ENCODE peak calls at places on chromosome 15, in six cellular contexts. One of them, this sample, is unnamed.

GRCh38 chr15:68957686-68958085 is 27.4 kb downstream of the SPESP1 start:
- DNase-seq in activated CD8-positive, alpha-beta memory T cell treated with anti-CD3 and anti-CD28 coated beads for 24 hours: no peak
- DNase-seq in amygdala: no peak
- DNase-seq in stimulated activated CD8-positive, alpha-beta memory T cell treated with anti-CD3 and anti-CD28 coated beads, Interleukin-7, amount 100 ng/mL, for 1 hour: no peak
- DNase-seq in amniotic stem cell: no peak
- DNase-seq in activated naive CD4-positive, alpha-beta T cell: no peak
- DNase-seq in this sample: no peak

GRCh38 chr15:31004220-31004733 is 12.8 kb upstream of the MTMR10 start:
- DNase-seq in activated naive CD4-positive, alpha-beta T cell: no peak
- DNase-seq in amygdala: no peak
- DNase-seq in activated CD8-positive, alpha-beta memory T cell treated with anti-CD3 and anti-CD28 coated beads for 24 hours: no peak
- DNase-seq in amniotic stem cell: no peak
- DNase-seq in stimulated activated CD8-positive, alpha-beta memory T cell treated with anti-CD3 and anti-CD28 coated beads, Interleukin-7, amount 100 ng/mL, for 1 hour: no peak
- DNase-seq in this sample: no peak

GRCh38 chr15:77634266-77634962 is 1.7 kb upstream of the LINGO1 start:
- DNase-seq in activated CD8-positive, alpha-beta memory T cell treated with anti-CD3 and anti-CD28 coated beads for 24 hours: peak; percentile 84
- DNase-seq in amygdala: no peak
- DNase-seq in stimulated activated CD8-positive, alpha-beta memory T cell treated with anti-CD3 and anti-CD28 coated beads, Interleukin-7, amount 100 ng/mL, for 1 hour: no peak
- DNase-seq in activated naive CD4-positive, alpha-beta T cell: peak; percentile 18
- DNase-seq in amniotic stem cell: no peak
- DNase-seq in this sample: no peak

GRCh38 chr15:23069496-23070166 is 30.3 kb upstream of the TUBGCP5 start:
- DNase-seq in activated CD8-positive, alpha-beta memory T cell treated with anti-CD3 and anti-CD28 coated beads for 24 hours: no peak
- DNase-seq in amniotic stem cell: no peak
- DNase-seq in activated naive CD4-positive, alpha-beta T cell: no peak
- DNase-seq in stimulated activated CD8-positive, alpha-beta memory T cell treated with anti-CD3 and anti-CD28 coated beads, Interleukin-7, amount 100 ng/mL, for 1 hour: no peak
- DNase-seq in amygdala: no peak
- DNase-seq in this sample: no peak

GRCh38 chr15:80906159-80906775 is 83.4 kb downstream of the MESD start:
- DNase-seq in activated CD8-positive, alpha-beta memory T cell treated with anti-CD3 and anti-CD28 coated beads for 24 hours: no peak
- DNase-seq in activated naive CD4-positive, alpha-beta T cell: no peak
- DNase-seq in amygdala: no peak
- DNase-seq in stimulated activated CD8-positive, alpha-beta memory T cell treated with anti-CD3 and anti-CD28 coated beads, Interleukin-7, amount 100 ng/mL, for 1 hour: no peak
- DNase-seq in amniotic stem cell: no peak
- DNase-seq in this sample: no peak

GRCh38 chr15:77870195-77871065 is 207.1 kb downstream of the TBC1D2B start:
- DNase-seq in stimulated activated CD8-positive, alpha-beta memory T cell treated with anti-CD3 and anti-CD28 coated beads, Interleukin-7, amount 100 ng/mL, for 1 hour: no peak
- DNase-seq in amniotic stem cell: no peak
- DNase-seq in amygdala: no peak
- DNase-seq in activated naive CD4-positive, alpha-beta T cell: no peak
- DNase-seq in activated CD8-positive, alpha-beta memory T cell treated with anti-CD3 and anti-CD28 coated beads for 24 hours: peak; percentile 72
- DNase-seq in this sample: peak; percentile 95

GRCh38 chr15:50765202-50765967 is at the start of gene SPPL2A:
- DNase-seq in activated CD8-positive, alpha-beta memory T cell treated with anti-CD3 and anti-CD28 coated beads for 24 hours: peak; percentile 93
- DNase-seq in stimulated activated CD8-positive, alpha-beta memory T cell treated with anti-CD3 and anti-CD28 coated beads, Interleukin-7, amount 100 ng/mL, for 1 hour: peak; percentile 58
- DNase-seq in activated naive CD4-positive, alpha-beta T cell: peak; percentile 65
- DNase-seq in amygdala: peak; percentile 40
- DNase-seq in amniotic stem cell: peak; percentile 59
- DNase-seq in this sample: peak; percentile 95

GRCh38 chr15:85718271-85718971 is 76.3 kb downstream of the KLHL25 start:
- DNase-seq in amygdala: no peak
- DNase-seq in amniotic stem cell: no peak
- DNase-seq in activated CD8-positive, alpha-beta memory T cell treated with anti-CD3 and anti-CD28 coated beads for 24 hours: no peak
- DNase-seq in activated naive CD4-positive, alpha-beta T cell: no peak
- DNase-seq in stimulated activated CD8-positive, alpha-beta memory T cell treated with anti-CD3 and anti-CD28 coated beads, Interleukin-7, amount 100 ng/mL, for 1 hour: no peak
- DNase-seq in this sample: no peak

GRCh38 chr15:63186065-63186464 is 3.3 kb upstream of the RAB8B start:
- DNase-seq in amniotic stem cell: peak; percentile 69
- DNase-seq in stimulated activated CD8-positive, alpha-beta memory T cell treated with anti-CD3 and anti-CD28 coated beads, Interleukin-7, amount 100 ng/mL, for 1 hour: no peak
- DNase-seq in amygdala: no peak
- DNase-seq in activated CD8-positive, alpha-beta memory T cell treated with anti-CD3 and anti-CD28 coated beads for 24 hours: no peak
- DNase-seq in activated naive CD4-positive, alpha-beta T cell: no peak
- DNase-seq in this sample: no peak

GRCh38 chr15:89972085-89972484 is 29.0 kb upstream of the ZNF710 start:
- DNase-seq in stimulated activated CD8-positive, alpha-beta memory T cell treated with anti-CD3 and anti-CD28 coated beads, Interleukin-7, amount 100 ng/mL, for 1 hour: no peak
- DNase-seq in activated CD8-positive, alpha-beta memory T cell treated with anti-CD3 and anti-CD28 coated beads for 24 hours: no peak
- DNase-seq in activated naive CD4-positive, alpha-beta T cell: no peak
- DNase-seq in amniotic stem cell: no peak
- DNase-seq in amygdala: no peak
- DNase-seq in this sample: no peak

GRCh38 chr15:66912001-66912400 is 153.4 kb upstream of the SMAD3 start:
- DNase-seq in activated naive CD4-positive, alpha-beta T cell: peak; percentile 4
- DNase-seq in amygdala: no peak
- DNase-seq in stimulated activated CD8-positive, alpha-beta memory T cell treated with anti-CD3 and anti-CD28 coated beads, Interleukin-7, amount 100 ng/mL, for 1 hour: no peak
- DNase-seq in activated CD8-positive, alpha-beta memory T cell treated with anti-CD3 and anti-CD28 coated beads for 24 hours: no peak
- DNase-seq in amniotic stem cell: no peak
- DNase-seq in this sample: no peak

GRCh38 chr15:34679326-34679725 is 75.5 kb downstream of the GJD2 start:
- DNase-seq in amniotic stem cell: no peak
- DNase-seq in activated CD8-positive, alpha-beta memory T cell treated with anti-CD3 and anti-CD28 coated beads for 24 hours: no peak
- DNase-seq in activated naive CD4-positive, alpha-beta T cell: no peak
- DNase-seq in amygdala: no peak
- DNase-seq in stimulated activated CD8-positive, alpha-beta memory T cell treated with anti-CD3 and anti-CD28 coated beads, Interleukin-7, amount 100 ng/mL, for 1 hour: no peak
- DNase-seq in this sample: no peak

GRCh38 chr15:82106671-82107070 is 60.9 kb upstream of the MEX3B start:
- DNase-seq in activated naive CD4-positive, alpha-beta T cell: no peak
- DNase-seq in activated CD8-positive, alpha-beta memory T cell treated with anti-CD3 and anti-CD28 coated beads for 24 hours: no peak
- DNase-seq in amniotic stem cell: no peak
- DNase-seq in amygdala: no peak
- DNase-seq in stimulated activated CD8-positive, alpha-beta memory T cell treated with anti-CD3 and anti-CD28 coated beads, Interleukin-7, amount 100 ng/mL, for 1 hour: no peak
- DNase-seq in this sample: no peak

GRCh38 chr15:88301311-88301710 is 44.8 kb upstream of the NTRK3 start:
- DNase-seq in activated CD8-positive, alpha-beta memory T cell treated with anti-CD3 and anti-CD28 coated beads for 24 hours: no peak
- DNase-seq in activated naive CD4-positive, alpha-beta T cell: no peak
- DNase-seq in amygdala: no peak
- DNase-seq in stimulated activated CD8-positive, alpha-beta memory T cell treated with anti-CD3 and anti-CD28 coated beads, Interleukin-7, amount 100 ng/mL, for 1 hour: no peak
- DNase-seq in amniotic stem cell: no peak
- DNase-seq in this sample: no peak

GRCh38 chr15:90047956-90048575 is 46.9 kb downstream of the ZNF710 start:
- DNase-seq in amniotic stem cell: no peak
- DNase-seq in activated naive CD4-positive, alpha-beta T cell: no peak
- DNase-seq in amygdala: no peak
- DNase-seq in activated CD8-positive, alpha-beta memory T cell treated with anti-CD3 and anti-CD28 coated beads for 24 hours: no peak
- DNase-seq in stimulated activated CD8-positive, alpha-beta memory T cell treated with anti-CD3 and anti-CD28 coated beads, Interleukin-7, amount 100 ng/mL, for 1 hour: no peak
- DNase-seq in this sample: no peak

GRCh38 chr15:49890689-49891088 is 228.3 kb downstream of the ATP8B4 start:
- DNase-seq in amniotic stem cell: no peak
- DNase-seq in stimulated activated CD8-positive, alpha-beta memory T cell treated with anti-CD3 and anti-CD28 coated beads, Interleukin-7, amount 100 ng/mL, for 1 hour: no peak
- DNase-seq in amygdala: no peak
- DNase-seq in activated naive CD4-positive, alpha-beta T cell: no peak
- DNase-seq in activated CD8-positive, alpha-beta memory T cell treated with anti-CD3 and anti-CD28 coated beads for 24 hours: no peak
- DNase-seq in this sample: no peak

GRCh38 chr15:58951388-58952060 is 18.0 kb upstream of the SLTM start:
- DNase-seq in amygdala: no peak
- DNase-seq in stimulated activated CD8-positive, alpha-beta memory T cell treated with anti-CD3 and anti-CD28 coated beads, Interleukin-7, amount 100 ng/mL, for 1 hour: no peak
- DNase-seq in activated naive CD4-positive, alpha-beta T cell: no peak
- DNase-seq in activated CD8-positive, alpha-beta memory T cell treated with anti-CD3 and anti-CD28 coated beads for 24 hours: no peak
- DNase-seq in amniotic stem cell: peak; percentile 23
- DNase-seq in this sample: no peak

GRCh38 chr15:31216210-31216911 is 110.3 kb upstream of the KLF13 start:
- DNase-seq in stimulated activated CD8-positive, alpha-beta memory T cell treated with anti-CD3 and anti-CD28 coated beads, Interleukin-7, amount 100 ng/mL, for 1 hour: no peak
- DNase-seq in amniotic stem cell: no peak
- DNase-seq in amygdala: no peak
- DNase-seq in activated CD8-positive, alpha-beta memory T cell treated with anti-CD3 and anti-CD28 coated beads for 24 hours: peak; percentile 74
- DNase-seq in activated naive CD4-positive, alpha-beta T cell: no peak
- DNase-seq in this sample: peak; percentile 98

GRCh38 chr15:75523011-75523410 is 56.1 kb downstream of the PTPN9 start:
- DNase-seq in stimulated activated CD8-positive, alpha-beta memory T cell treated with anti-CD3 and anti-CD28 coated beads, Interleukin-7, amount 100 ng/mL, for 1 hour: no peak
- DNase-seq in activated naive CD4-positive, alpha-beta T cell: no peak
- DNase-seq in amniotic stem cell: no peak
- DNase-seq in activated CD8-positive, alpha-beta memory T cell treated with anti-CD3 and anti-CD28 coated beads for 24 hours: no peak
- DNase-seq in amygdala: no peak
- DNase-seq in this sample: no peak

GRCh38 chr15:74453925-74454763 is 6.8 kb downstream of the UBL7 start:
- DNase-seq in activated CD8-positive, alpha-beta memory T cell treated with anti-CD3 and anti-CD28 coated beads for 24 hours: no peak
- DNase-seq in stimulated activated CD8-positive, alpha-beta memory T cell treated with anti-CD3 and anti-CD28 coated beads, Interleukin-7, amount 100 ng/mL, for 1 hour: no peak
- DNase-seq in activated naive CD4-positive, alpha-beta T cell: no peak
- DNase-seq in amygdala: no peak
- DNase-seq in amniotic stem cell: no peak
- DNase-seq in this sample: no peak

GRCh38 chr15:51366911-51367310 is 25.5 kb downstream of the GLDN start:
- DNase-seq in activated CD8-positive, alpha-beta memory T cell treated with anti-CD3 and anti-CD28 coated beads for 24 hours: no peak
- DNase-seq in activated naive CD4-positive, alpha-beta T cell: no peak
- DNase-seq in amygdala: no peak
- DNase-seq in amniotic stem cell: no peak
- DNase-seq in stimulated activated CD8-positive, alpha-beta memory T cell treated with anti-CD3 and anti-CD28 coated beads, Interleukin-7, amount 100 ng/mL, for 1 hour: no peak
- DNase-seq in this sample: no peak

This sample was measured in esophagus muscularis mucosa.